ENCODE peak calls at places on chromosomes 1 and 21, in six cellular contexts. U is germinal center, V is caudate nucleus, D is left ventricle myocardium inferior, A is right lobe of liver, K is psoas muscle. N is an unnamed sample.

GRCh38 chr1:25649041-25649440 is 32.5 kb downstream of the MAN1C1 start:
- DNase-seq in U (no peak), D (no peak), K (no peak), A (no peak), V (no peak), N (no peak)

GRCh38 chr1:87224209-87224608 is 104.5 kb upstream of the LMO4 start:
- DNase-seq in U (no peak), D (no peak), A (no peak), K (no peak), V (no peak), N (peak)

GRCh38 chr1:3386603-3387002 is 67.9 kb upstream of the ARHGEF16 start:
- DNase-seq in D (no peak), A (no peak), U (no peak), V (no peak), K (no peak), N (no peak)

GRCh38 chr1:27290586-27290985 is 31.4 kb upstream of the TMEM222 start:
- DNase-seq in K (no peak), D (no peak), U (no peak), A (no peak), V (no peak), N (no peak)

GRCh38 chr21:33936221-33937038 is 20.8 kb upstream of the ATP5PO start:
- DNase-seq in K (no peak), D (no peak), U (no peak), V (no peak), A (no peak), N (no peak)

GRCh38 chr1:53896673-53897229 is 2.8 kb downstream of the DIO1 start:
- DNase-seq in K (no peak), D (no peak), U (no peak), A (peak), V (no peak), N (peak)

GRCh38 chr1:157993179-157994080 is at the start of gene KIRREL1:
- DNase-seq in U (peak), A (no peak), D (peak), K (peak), V (no peak), N (peak)

GRCh38 chr1:232950919-232951579 is 638 bp downstream of the NTPCR start:
- DNase-seq in A (no peak), K (no peak), U (peak), V (no peak), D (no peak), N (peak)

GRCh38 chr1:81617308-81618027 is 183.3 kb upstream of the ADGRL2 start:
- DNase-seq in V (no peak), A (no peak), K (no peak), D (no peak), U (no peak), N (no peak)

GRCh38 chr1:23273450-23274133 is 56.3 kb upstream of the HTR1D start:
- DNase-seq in U (no peak), V (no peak), D (no peak), K (no peak), A (no peak), N (peak)

GRCh38 chr1:54967372-54967771 is 13.1 kb upstream of the TMEM61 start:
- DNase-seq in V (no peak), D (no peak), K (no peak), U (no peak), A (no peak), N (peak)

GRCh38 chr1:189336115-189337100 is 1141.3 kb downstream of the BRINP3 start:
- DNase-seq in K (no peak), D (no peak), V (no peak), U (no peak), A (peak), N (no peak)

GRCh38 chr1:108316545-108316944 is 72.7 kb upstream of the NBPF4 start:
- DNase-seq in D (no peak), V (no peak), U (no peak), A (no peak), K (no peak), N (no peak)

GRCh38 chr1:234691567-234691966 is 81.6 kb upstream of the IRF2BP2 start:
- DNase-seq in D (no peak), V (no peak), K (no peak), A (no peak), U (no peak), N (no peak)